ENCODE peak calls at places on chromosomes 3 and 15, in four cellular contexts. J is H9, E is NCI-H1092, F is lower leg skin. X is an unnamed sample.

GRCh38 chr15:93028632-93029612 is 60.1 kb downstream of the RGMA start:
- DNase-seq in J (no peak), F (peak; percentile 79), E (no peak), X (peak; percentile 81)

GRCh38 chr3:13496879-13497278 is 16.8 kb downstream of the HDAC11 start:
- DNase-seq in E (no peak), J (no peak), F (no peak), X (no peak)

GRCh38 chr3:37556789-37557301 is 304.8 kb upstream of the CTDSPL start:
- DNase-seq in J (no peak), E (no peak), F (no peak), X (no peak)

GRCh38 chr15:32844118-32844711 is 126.4 kb downstream of the GREM1 start:
- DNase-seq in F (no peak), J (no peak), E (peak; percentile 7), X (no peak)

GRCh38 chr3:94336076-94336741 is 273.3 kb downstream of the NSUN3 start:
- DNase-seq in F (no peak), E (no peak), J (peak; percentile 31), X (no peak)

GRCh38 chr3:38662544-38662943 is 13.1 kb upstream of the SCN5A start:
- DNase-seq in F (no peak), J (peak; percentile 81), E (no peak), X (no peak)

GRCh38 chr3:69086133-69086722 is 1.5 kb downstream of the ARL6IP5 start:
- DNase-seq in J (no peak), E (peak; percentile 16), F (peak; percentile 94), X (peak; percentile 79)

GRCh38 chr3:147447224-147447623 is 38.1 kb downstream of the ZIC1 start:
- DNase-seq in J (no peak), F (no peak), E (no peak), X (no peak)

GRCh38 chr15:32796856-32797255 is 79.1 kb downstream of the GREM1 start:
- DNase-seq in E (no peak), J (no peak), F (no peak), X (no peak)

GRCh38 chr3:181739628-181740027 is 27.9 kb downstream of the SOX2 start:
- DNase-seq in J (no peak), E (no peak), F (no peak), X (no peak)

GRCh38 chr3:127266186-127266585 is 21.7 kb downstream of the PRR20G start:
- DNase-seq in E (no peak), J (no peak), F (no peak), X (no peak)

GRCh38 chr3:52890735-52891134 is 6.6 kb downstream of the STIMATE start:
- DNase-seq in J (no peak), F (no peak), E (no peak), X (no peak)

GRCh38 chr3:127686512-127686894 is 13.8 kb downstream of the ABTB1 start:
- DNase-seq in E (no peak), J (no peak), F (no peak), X (no peak)

GRCh38 chr15:100635406-100636071 is 33.1 kb downstream of the ASB7 start:
- DNase-seq in F (no peak), J (peak; percentile 62), E (no peak), X (no peak)

GRCh38 chr3:13277130-13277783 is 142.9 kb downstream of the NUP210 start:
- DNase-seq in E (no peak), F (no peak), J (no peak), X (no peak)

GRCh38 chr3:12135029-12135634 is 23.6 kb downstream of the TIMP4 start:
- DNase-seq in E (no peak), F (peak; percentile 61), J (peak; percentile 76), X (no peak)

GRCh38 chr3:111335512-111335911 is 206.5 kb upstream of the CD96 start:
- DNase-seq in F (no peak), E (no peak), J (no peak), X (no peak)

GRCh38 chr3:175002732-175003143 is 143.6 kb downstream of the NAALADL2 start:
- DNase-seq in E (no peak), J (no peak), F (no peak), X (no peak)

GRCh38 chr3:149654188-149654601 is 3.6 kb downstream of the WWTR1 start:
- DNase-seq in E (no peak), J (no peak), F (no peak), X (no peak)

GRCh38 chr15:98674336-98674735 is 26.0 kb downstream of the IGF1R start:
- DNase-seq in E (no peak), J (no peak), F (no peak), X (no peak)

GRCh38 chr3:99474776-99475175 is 163.6 kb upstream of the COL8A1 start:
- DNase-seq in E (no peak), F (no peak), J (no peak), X (no peak)

GRCh38 chr3:83193526-83193925 is 1432.1 kb upstream of the GBE1 start:
- DNase-seq in F (no peak), J (no peak), E (no peak), X (no peak)

GRCh38 chr15:52445553-52445952 is 83.1 kb downstream of the MYO5A start:
- DNase-seq in F (peak; percentile 22), E (no peak), J (no peak), X (no peak)

GRCh38 chr3:77370413-77370812 is 330.5 kb downstream of the ROBO2 start:
- DNase-seq in F (peak; percentile 30), J (no peak), E (no peak), X (peak; percentile 72)

GRCh38 chr3:193134895-193135294 is 106.1 kb upstream of the PLAAT1 start:
- DNase-seq in J (no peak), F (peak; percentile 23), E (no peak), X (no peak)

GRCh38 chr15:98866503-98866902 is 141.1 kb downstream of the PGPEP1L start:
- DNase-seq in F (no peak), J (no peak), E (no peak), X (no peak)

GRCh38 chr3:14565791-14566588 is 25.8 kb upstream of the GRIP2 start:
- DNase-seq in F (no peak), E (no peak), J (no peak), X (no peak)

GRCh38 chr15:68252925-68253534 is 23.5 kb upstream of the CLN6 start:
- DNase-seq in F (no peak), E (peak; percentile 14), J (no peak), X (peak; percentile 69)

GRCh38 chr15:36644156-36644896 is 64.9 kb downstream of the CDIN1 start:
- DNase-seq in F (no peak), E (no peak), J (no peak), X (no peak)

GRCh38 chr15:67915374-67916050 is 75.7 kb upstream of the RNU6-1 start:
- DNase-seq in E (peak; percentile 87), F (no peak), J (no peak), X (peak; percentile 43)

GRCh38 chr15:74384566-74385441 is 17.4 kb upstream of the CYP11A1 start:
- DNase-seq in J (no peak), E (no peak), F (no peak), X (no peak)

GRCh38 chr15:41401904-41402267 is 410 bp downstream of the NDUFAF1 start:
- DNase-seq in E (no peak), F (no peak), J (no peak), X (no peak)

GRCh38 chr3:111484666-111485065 is 57.3 kb upstream of the CD96 start:
- DNase-seq in E (no peak), F (no peak), J (no peak), X (no peak)

GRCh38 chr15:90059208-90059985 is 42.9 kb downstream of the IDH2 start:
- DNase-seq in J (peak; percentile 84), E (no peak), F (peak; percentile 74), X (peak; percentile 59)

GRCh38 chr15:98308117-98308516 is 340.2 kb upstream of the IGF1R start:
- DNase-seq in J (no peak), F (no peak), E (no peak), X (no peak)

GRCh38 chr15:43316007-43316968 is 14.1 kb downstream of the LCMT2 start:
- DNase-seq in J (no peak), F (no peak), E (no peak), X (no peak)

X was measured in ascending aorta.